ENCODE peak calls at places on chromosome 16, in seven cellular contexts. J is Peyer's patch, M is tibial nerve, K is ovary, D is A549, X is spleen, T is body of pancreas. A is an unnamed sample.

GRCh38 chr16:75599452-75600277 is 23.4 kb downstream of the ADAT1 start:
- DNase-seq in M (no peak), K (no peak), J (no peak), T (no peak), X (no peak), D (no peak), A (no peak)

GRCh38 chr16:50742521-50743150 is 750 bp downstream of the CYLD start:
- DNase-seq in M (no peak), D (no peak), X (no peak), J (peak; percentile 64), T (peak; percentile 41), K (peak; percentile 25), A (no peak)

GRCh38 chr16:25109643-25110042 is 1.9 kb upstream of the LCMT1 start:
- DNase-seq in M (no peak), T (peak; percentile 30), J (peak; percentile 61), X (no peak), D (peak; percentile 91), K (no peak), A (no peak)

GRCh38 chr16:82456683-82457082 is 170.1 kb upstream of the CDH13 start:
- DNase-seq in M (no peak), X (no peak), J (peak; percentile 53), D (peak; percentile 64), K (no peak), T (peak; percentile 69), A (peak; percentile 69)

GRCh38 chr16:28880955-28881354 is 2.7 kb downstream of the ATP2A1 start:
- DNase-seq in X (no peak), D (no peak), M (no peak), T (no peak), J (no peak), K (no peak), A (no peak)

GRCh38 chr16:80298676-80299075 is 242.1 kb upstream of the DYNLRB2 start:
- DNase-seq in K (no peak), J (no peak), D (no peak), M (no peak), X (no peak), T (no peak), A (no peak)

GRCh38 chr16:80027007-80027965 is 426.7 kb upstream of the MAF start:
- DNase-seq in M (no peak), K (no peak), J (peak; percentile 82), D (peak; percentile 97), T (peak; percentile 15), X (peak; percentile 80), A (peak; percentile 35)

GRCh38 chr16:66441586-66442375 is 14.7 kb downstream of the BEAN1 start:
- DNase-seq in J (no peak), D (no peak), K (no peak), T (no peak), M (no peak), X (no peak), A (no peak)

GRCh38 chr16:5790512-5790911 is 692.9 kb upstream of the EEF2KMT start:
- DNase-seq in M (no peak), D (no peak), J (no peak), T (no peak), K (no peak), X (no peak), A (no peak)

GRCh38 chr16:4682616-4683254 is 10.6 kb upstream of the NUDT16L1 start:
- DNase-seq in M (no peak), D (peak; percentile 50), K (no peak), J (peak; percentile 74), X (peak; percentile 87), T (peak; percentile 42), A (peak; percentile 79)

GRCh38 chr16:83900611-83901010 is 1.7 kb downstream of the MLYCD start:
- DNase-seq in M (no peak), J (no peak), T (no peak), K (no peak), X (no peak), D (no peak), A (no peak)

GRCh38 chr16:83907111-83907510 is 8.2 kb downstream of the MLYCD start:
- DNase-seq in D (no peak), M (no peak), J (no peak), T (no peak), K (no peak), X (no peak), A (no peak)

GRCh38 chr16:83901101-83901500 is 2.2 kb downstream of the MLYCD start:
- DNase-seq in J (no peak), X (no peak), K (no peak), T (no peak), M (no peak), D (no peak), A (no peak)

GRCh38 chr16:83906690-83907089 is 7.8 kb downstream of the MLYCD start:
- DNase-seq in T (no peak), J (no peak), D (no peak), M (no peak), X (no peak), K (no peak), A (no peak)

DNA sequence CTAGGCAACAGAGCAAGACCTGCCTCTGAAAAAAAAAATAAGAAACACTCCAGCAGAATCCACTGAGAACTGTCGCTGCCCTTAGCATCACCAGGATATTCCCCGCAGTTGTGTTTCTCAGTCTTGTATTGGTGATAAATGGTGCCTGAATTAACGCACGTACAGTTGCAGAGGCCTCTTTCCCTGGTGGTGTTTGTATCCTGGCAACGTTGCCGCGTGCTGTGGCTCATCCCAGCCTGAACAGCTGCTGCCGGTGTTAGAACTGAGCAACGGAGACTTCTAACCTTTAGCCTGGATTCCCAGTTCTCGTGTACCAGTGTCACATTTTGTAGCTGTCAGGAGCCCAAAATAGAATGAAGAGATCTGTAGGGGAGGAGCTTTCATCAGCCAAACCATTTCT is 4.8 kb downstream of the MLYCD start:
- DNase-seq in D (no peak), M (no peak), J (no peak), K (peak; percentile 64), X (no peak), T (peak; percentile 67), A (no peak)
- H3K27ac ChIP-seq in D (no peak overlapping the region), M (no peak overlapping the region), J (no peak overlapping the region), K (no peak overlapping the region), X (no peak overlapping the region), T (no peak overlapping the region), A (no peak overlapping the region)

GRCh38 chr16:1777375-1778199 is 4.7 kb upstream of the MRPS34 start:
- DNase-seq in K (no peak), X (no peak), D (no peak), T (no peak), M (no peak), J (no peak), A (no peak)

GRCh38 chr16:1775846-1776671 is 3.1 kb upstream of the MRPS34 start:
- DNase-seq in J (no peak), M (no peak), K (no peak), T (no peak), D (no peak), X (no peak), A (no peak)

GRCh38 chr16:1776991-1777374 is 4.0 kb upstream of the MRPS34 start:
- DNase-seq in T (no peak), M (no peak), K (no peak), X (no peak), D (no peak), J (no peak), A (no peak)

GRCh38 chr16:1775006-1775845 is 2.3 kb upstream of the MRPS34 start:
- DNase-seq in K (no peak), T (no peak), D (no peak), J (no peak), M (no peak), X (no peak), A (no peak)

DNA sequence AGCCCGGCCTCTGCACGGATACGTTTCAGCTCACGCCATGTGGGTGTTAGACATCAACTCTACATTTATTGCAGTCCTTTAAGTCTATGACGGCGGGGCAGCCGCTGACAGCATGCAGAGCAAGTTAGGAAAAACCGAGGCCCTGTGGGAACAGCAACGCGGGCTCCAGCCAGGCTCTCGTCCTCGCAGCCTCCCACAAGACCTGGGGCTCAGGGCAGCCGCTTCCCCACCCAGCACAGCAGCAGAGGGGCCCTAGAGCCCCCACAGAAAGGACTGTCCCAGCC is 3.7 kb upstream of the MRPS34 start:
- DNase-seq in J (no peak), K (no peak), X (no peak), M (no peak), D (no peak), T (no peak), A (no peak)
- TF ChIP-seq POLR2A in J (no peak), K (no peak), X (no peak), M (no peak), D (no peak), T (no peak), A (no peak)

GRCh38 chr16:89317729-89318429 is 100.4 kb downstream of the ZNF778 start:
- DNase-seq in J (no peak), D (no peak), X (peak; percentile 74), T (no peak), M (no peak), K (no peak), A (no peak)
- H3K27ac ChIP-seq in J (no peak overlapping the region), D (peak overlapping the region; percentile 56), X (no peak overlapping the region), T (no peak overlapping the region), M (no peak overlapping the region), K (no peak overlapping the region), A (peak overlapping the region; percentile 20)

DNA sequence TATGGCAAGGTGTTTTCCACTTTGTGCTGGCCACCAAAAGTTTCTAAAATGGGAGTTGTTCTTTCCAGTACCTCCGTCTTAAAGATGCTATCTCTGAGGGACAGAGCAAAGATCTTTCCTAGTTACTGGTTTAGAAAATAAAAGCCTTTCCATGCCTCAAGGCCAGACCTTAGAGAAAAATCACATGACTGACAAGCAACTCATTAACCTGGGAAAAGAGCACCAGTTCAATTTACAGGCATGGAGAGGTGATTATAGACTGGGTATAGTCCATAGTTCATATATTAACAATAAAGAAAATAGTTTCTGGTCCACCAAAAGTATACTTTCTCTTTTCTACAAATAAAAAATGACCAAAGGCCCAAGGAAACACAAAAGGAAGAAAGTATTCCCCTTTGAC is 230.7 kb downstream of the TOX3 start:
- DNase-seq in X (no peak), J (no peak), M (no peak), D (no peak), T (no peak), K (no peak), A (no peak)
- TF ChIP-seq POLR2A in X (no peak), J (no peak), M (no peak), D (no peak), T (no peak), K (no peak), A (no peak)

A was measured in stomach.